ENCODE peak calls at places on chromosomes 11 and 22, in seven cellular contexts. N, J, V, W, R, Q and X are unnamed samples.

GRCh38 chr22:36311386-36312085 is 58.6 kb downstream of the APOL1 start:
- DNase-seq in N (peak), J (no peak), V (no peak), W (no peak), R (no peak), Q (no peak), X (no peak)

GRCh38 chr11:2553886-2554285 is 109.1 kb downstream of the KCNQ1 start:
- DNase-seq in N (no peak), J (no peak), V (no peak), W (no peak), R (peak), Q (no peak), X (no peak)

GRCh38 chr22:41178425-41178975 is 26.6 kb upstream of the L3MBTL2 start:
- DNase-seq in N (no peak), J (no peak), V (no peak), W (no peak), R (no peak), Q (no peak), X (no peak)

GRCh38 chr22:22009661-22010060 is 27.1 kb upstream of the TOP3B start:
- DNase-seq in N (no peak), J (no peak), V (no peak), W (no peak), R (no peak), Q (no peak), X (no peak)

GRCh38 chr11:15969701-15970329 is 386.5 kb downstream of the SOX6 start:
- DNase-seq in N (no peak), J (peak), V (no peak), W (no peak), R (no peak), Q (no peak), X (peak)

GRCh38 chr11:131483877-131484276 is 113.5 kb downstream of the NTM start:
- DNase-seq in N (no peak), J (no peak), V (no peak), W (no peak), R (no peak), Q (no peak), X (no peak)

GRCh38 chr11:121930004-121930965 is 185.7 kb downstream of the BLID start:
- DNase-seq in N (no peak), J (no peak), V (peak), W (peak), R (no peak), Q (no peak), X (no peak)

GRCh38 chr22:44870021-44870420 is 117.6 kb downstream of the ARHGAP8 start:
- DNase-seq in N (peak), J (no peak), V (no peak), W (no peak), R (no peak), Q (no peak), X (no peak)

GRCh38 chr11:123510579-123510905 is 80.5 kb downstream of the GRAMD1B start:
- DNase-seq in N (no peak), J (no peak), V (no peak), W (no peak), R (no peak), Q (no peak), X (no peak)

GRCh38 chr22:31501738-31502137 is 5.4 kb downstream of the SFI1 start:
- DNase-seq in N (no peak), J (no peak), V (no peak), W (no peak), R (no peak), Q (no peak), X (no peak)

GRCh38 chr22:44668190-44668885 is 33.7 kb upstream of the PRR5 start:
- DNase-seq in N (no peak), J (no peak), V (no peak), W (peak), R (no peak), Q (no peak), X (no peak)

GRCh38 chr11:1628506-1629325 is 859 bp upstream of the KRTAP5-5 start:
- DNase-seq in N (no peak), J (no peak), V (peak), W (peak), R (peak), Q (peak), X (no peak)

GRCh38 chr11:102611291-102611690 is 13.8 kb downstream of the MMP20 start:
- DNase-seq in N (no peak), J (no peak), V (no peak), W (no peak), R (no peak), Q (no peak), X (no peak)

GRCh38 chr11:82557274-82557673 is 176.4 kb downstream of the FAM181B start:
- DNase-seq in N (no peak), J (no peak), V (peak), W (peak), R (peak), Q (peak), X (no peak)